ENCODE peak calls at places on chromosome 18, in four cellular contexts. One of them, this sample, is unnamed.

GRCh38 chr18:8799593-8799992 is 94.2 kb downstream of the MTCL1 start:
- DNase-seq in HepG2: no peak
- DNase-seq in GM12878: no peak
- DNase-seq in H1: no peak
- DNase-seq in this sample: no peak

GRCh38 chr18:3667255-3668137 is 217.5 kb downstream of the TGIF1 start:
- DNase-seq in GM12878: no peak
- DNase-seq in HepG2: peak
- DNase-seq in H1: no peak
- DNase-seq in this sample: no peak

GRCh38 chr18:58280159-58280540 is 236.1 kb downstream of the NEDD4L start:
- DNase-seq in H1: no peak
- DNase-seq in GM12878: no peak
- DNase-seq in HepG2: no peak
- DNase-seq in this sample: no peak

GRCh38 chr18:44917184-44917864 is 236.6 kb downstream of the SETBP1 start:
- DNase-seq in HepG2: no peak
- DNase-seq in GM12878: no peak
- DNase-seq in H1: no peak
- DNase-seq in this sample: no peak

GRCh38 chr18:75203456-75204261 is 5.3 kb downstream of the PTGR3 start:
- DNase-seq in H1: no peak
- DNase-seq in GM12878: no peak
- DNase-seq in HepG2: no peak
- DNase-seq in this sample: no peak

GRCh38 chr18:24831091-24831490 is 370.7 kb downstream of the HRH4 start:
- DNase-seq in HepG2: no peak
- DNase-seq in GM12878: no peak
- DNase-seq in H1: no peak
- DNase-seq in this sample: no peak

GRCh38 chr18:72013512-72013911 is 530.6 kb downstream of the CBLN2 start:
- DNase-seq in GM12878: no peak
- DNase-seq in H1: no peak
- DNase-seq in HepG2: no peak
- DNase-seq in this sample: no peak

GRCh38 chr18:495452-495851 is 5.0 kb downstream of the COLEC12 start:
- DNase-seq in HepG2: no peak
- DNase-seq in H1: no peak
- DNase-seq in GM12878: no peak
- DNase-seq in this sample: no peak

GRCh38 chr18:47929681-47930085 is 776 bp downstream of the SMAD2 start:
- DNase-seq in GM12878: no peak
- DNase-seq in H1: no peak
- DNase-seq in HepG2: peak
- DNase-seq in this sample: no peak

GRCh38 chr18:73669299-73669698 is 478.3 kb downstream of the FBXO15 start:
- DNase-seq in H1: no peak
- DNase-seq in HepG2: no peak
- DNase-seq in GM12878: no peak
- DNase-seq in this sample: no peak

GRCh38 chr18:55452123-55452611 is 135.8 kb downstream of the TCF4 start:
- DNase-seq in HepG2: no peak
- DNase-seq in GM12878: no peak
- DNase-seq in H1: no peak
- DNase-seq in this sample: no peak

GRCh38 chr18:2293109-2293839 is 278.0 kb downstream of the METTL4 start:
- DNase-seq in HepG2: no peak
- DNase-seq in H1: no peak
- DNase-seq in GM12878: no peak
- DNase-seq in this sample: no peak

GRCh38 chr18:26088482-26088881 is 1.9 kb downstream of the SS18 start:
- DNase-seq in GM12878: no peak
- DNase-seq in H1: no peak
- DNase-seq in HepG2: no peak
- DNase-seq in this sample: no peak

GRCh38 chr18:68557183-68557582 is 157.7 kb downstream of the TMX3 start:
- DNase-seq in GM12878: no peak
- DNase-seq in HepG2: no peak
- DNase-seq in H1: no peak
- DNase-seq in this sample: no peak

GRCh38 chr18:59129964-59130703 is 9.6 kb upstream of the SEC11C start:
- DNase-seq in GM12878: no peak
- DNase-seq in HepG2: no peak
- DNase-seq in H1: no peak
- DNase-seq in this sample: no peak

GRCh38 chr18:34001376-34001775 is 223.3 kb downstream of the NOL4 start:
- DNase-seq in H1: no peak
- DNase-seq in HepG2: no peak
- DNase-seq in GM12878: no peak
- DNase-seq in this sample: no peak

GRCh38 chr18:10041180-10041579 is 127.4 kb downstream of the VAPA start:
- DNase-seq in HepG2: no peak
- DNase-seq in GM12878: no peak
- DNase-seq in H1: no peak
- DNase-seq in this sample: no peak

GRCh38 chr18:63872586-63872985 is 14.9 kb upstream of the SERPINB2 start:
- DNase-seq in HepG2: no peak
- DNase-seq in GM12878: no peak
- DNase-seq in H1: no peak
- DNase-seq in this sample: no peak

GRCh38 chr18:63138469-63139340 is 180.9 kb downstream of the BCL2 start:
- DNase-seq in GM12878: peak
- DNase-seq in HepG2: no peak
- DNase-seq in H1: peak
- DNase-seq in this sample: peak

GRCh38 chr18:73564073-73564472 is 583.6 kb downstream of the FBXO15 start:
- DNase-seq in GM12878: no peak
- DNase-seq in HepG2: no peak
- DNase-seq in H1: no peak
- DNase-seq in this sample: no peak

GRCh38 chr18:28019425-28020108 is 157.4 kb downstream of the CDH2 start:
- DNase-seq in H1: no peak
- DNase-seq in HepG2: no peak
- DNase-seq in GM12878: no peak
- DNase-seq in this sample: no peak

GRCh38 chr18:28682912-28683311 is 506.0 kb upstream of the CDH2 start:
- DNase-seq in H1: no peak
- DNase-seq in HepG2: no peak
- DNase-seq in GM12878: no peak
- DNase-seq in this sample: no peak

GRCh38 chr18:77014538-77014937 is 118.0 kb downstream of the MBP start:
- DNase-seq in GM12878: no peak
- DNase-seq in H1: no peak
- DNase-seq in HepG2: no peak
- DNase-seq in this sample: no peak

GRCh38 chr18:42706618-42707017 is 408.9 kb downstream of the RIT2 start:
- DNase-seq in H1: no peak
- DNase-seq in GM12878: no peak
- DNase-seq in HepG2: no peak
- DNase-seq in this sample: no peak

GRCh38 chr18:73365018-73365417 is 497.2 kb upstream of the NETO1 start:
- DNase-seq in HepG2: no peak
- DNase-seq in GM12878: no peak
- DNase-seq in H1: no peak
- DNase-seq in this sample: no peak

GRCh38 chr18:76483780-76484179 is 11.3 kb downstream of the ZNF516 start:
- DNase-seq in GM12878: no peak
- DNase-seq in H1: no peak
- DNase-seq in HepG2: no peak
- DNase-seq in this sample: no peak

GRCh38 chr18:24679062-24679461 is 218.6 kb downstream of the HRH4 start:
- DNase-seq in H1: no peak
- DNase-seq in HepG2: no peak
- DNase-seq in GM12878: no peak
- DNase-seq in this sample: no peak

GRCh38 chr18:63079114-63079513 is 240.5 kb downstream of the BCL2 start:
- DNase-seq in HepG2: no peak
- DNase-seq in GM12878: peak
- DNase-seq in H1: no peak
- DNase-seq in this sample: no peak

GRCh38 chr18:52130621-52131020 is 209.4 kb upstream of the DCC start:
- DNase-seq in HepG2: no peak
- DNase-seq in H1: no peak
- DNase-seq in GM12878: no peak
- DNase-seq in this sample: no peak

GRCh38 chr18:23627325-23627724 is 35.4 kb downstream of the ANKRD29 start:
- DNase-seq in HepG2: peak
- DNase-seq in GM12878: no peak
- DNase-seq in H1: no peak
- DNase-seq in this sample: no peak

GRCh38 chr18:36828157-36828629 is 609 bp downstream of the TPGS2 start:
- DNase-seq in H1: no peak
- DNase-seq in GM12878: no peak
- DNase-seq in HepG2: peak
- DNase-seq in this sample: no peak

GRCh38 chr18:23077493-23078256 is 57.6 kb upstream of the CABLES1 start:
- DNase-seq in HepG2: peak
- DNase-seq in H1: no peak
- DNase-seq in GM12878: no peak
- DNase-seq in this sample: no peak

GRCh38 chr18:74083071-74083954 is 64.3 kb downstream of the FBXO15 start:
- DNase-seq in H1: no peak
- DNase-seq in HepG2: no peak
- DNase-seq in GM12878: no peak
- DNase-seq in this sample: no peak

GRCh38 chr18:78737006-78737915 is 242.4 kb upstream of the SALL3 start:
- DNase-seq in H1: no peak
- DNase-seq in HepG2: no peak
- DNase-seq in GM12878: no peak
- DNase-seq in this sample: no peak

GRCh38 chr18:44341759-44342158 is 338.9 kb upstream of the SETBP1 start:
- DNase-seq in HepG2: no peak
- DNase-seq in GM12878: no peak
- DNase-seq in H1: no peak
- DNase-seq in this sample: no peak

GRCh38 chr18:23170137-23170536 is 34.9 kb downstream of the CABLES1 start:
- DNase-seq in GM12878: no peak
- DNase-seq in HepG2: no peak
- DNase-seq in H1: no peak
- DNase-seq in this sample: no peak

GRCh38 chr18:77208969-77209368 is 40.7 kb upstream of the GALR1 start:
- DNase-seq in HepG2: no peak
- DNase-seq in H1: no peak
- DNase-seq in GM12878: peak
- DNase-seq in this sample: no peak

GRCh38 chr18:34342960-34343359 is 118.2 kb upstream of the NOL4 start:
- DNase-seq in GM12878: no peak
- DNase-seq in HepG2: no peak
- DNase-seq in H1: no peak
- DNase-seq in this sample: no peak

GRCh38 chr18:36692909-36693308 is 135.9 kb downstream of the TPGS2 start:
- DNase-seq in H1: no peak
- DNase-seq in GM12878: no peak
- DNase-seq in HepG2: no peak
- DNase-seq in this sample: no peak

GRCh38 chr18:76351961-76352581 is 143.0 kb downstream of the ZNF516 start:
- DNase-seq in H1: no peak
- DNase-seq in GM12878: no peak
- DNase-seq in HepG2: peak
- DNase-seq in this sample: no peak

DNA sequence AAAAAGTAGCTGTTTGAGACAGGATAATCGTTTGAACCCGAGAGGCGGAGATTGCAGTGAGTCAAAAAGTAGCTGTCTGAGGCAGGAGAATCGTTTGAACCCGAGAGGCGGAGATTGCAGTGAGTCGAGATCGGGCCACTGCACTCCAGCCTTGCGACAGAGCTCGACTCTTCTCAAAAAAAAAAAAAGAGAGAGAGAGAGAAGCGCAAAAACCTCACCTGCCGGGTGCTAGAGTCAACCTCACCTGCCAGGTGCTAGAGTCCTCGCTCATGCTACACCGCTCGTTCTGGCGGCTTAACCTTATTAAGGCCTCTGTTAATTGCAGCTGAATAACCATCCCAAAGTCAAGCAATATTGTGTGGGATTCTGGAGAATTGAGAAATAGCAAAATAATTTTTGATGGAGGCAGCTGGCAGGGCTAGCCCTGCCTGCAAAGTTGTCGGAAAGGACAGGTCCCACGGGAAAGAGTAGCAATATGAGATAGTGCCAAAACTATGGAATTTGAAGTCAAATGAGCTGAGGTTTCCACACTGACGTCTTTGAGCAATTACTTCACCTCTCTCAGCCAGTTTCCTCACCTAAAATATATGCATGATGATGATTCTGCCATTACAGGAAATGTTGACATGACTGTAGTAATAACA is 635 bp upstream of the DYM start:
- DNase-seq in HepG2: no peak
- DNase-seq in H1: no peak
- DNase-seq in GM12878: no peak
- DNase-seq in this sample: no peak
- TF ChIP-seq YY1 in HepG2: no peak
- TF ChIP-seq YY1 in H1: no peak
- TF ChIP-seq YY1 in GM12878: no peak
- TF ChIP-seq YY1 in this sample: no peak

GRCh38 chr18:79770826-79771225 is 26.9 kb upstream of the KCNG2 start:
- DNase-seq in H1: no peak
- DNase-seq in GM12878: no peak
- DNase-seq in HepG2: no peak
- DNase-seq in this sample: no peak

GRCh38 chr18:79772108-79772864 is 25.5 kb upstream of the KCNG2 start:
- DNase-seq in H1: no peak
- DNase-seq in GM12878: no peak
- DNase-seq in HepG2: no peak
- DNase-seq in this sample: no peak

GRCh38 chr18:79769698-79770500 is 27.8 kb upstream of the KCNG2 start:
- DNase-seq in HepG2: no peak
- DNase-seq in H1: no peak
- DNase-seq in GM12878: no peak
- DNase-seq in this sample: no peak

GRCh38 chr18:79771446-79772107 is 26.2 kb upstream of the KCNG2 start:
- DNase-seq in GM12878: no peak
- DNase-seq in HepG2: no peak
- DNase-seq in H1: no peak
- DNase-seq in this sample: no peak

GRCh38 chr18:79770501-79770815 is 27.3 kb upstream of the KCNG2 start:
- DNase-seq in HepG2: no peak
- DNase-seq in GM12878: no peak
- DNase-seq in H1: no peak
- DNase-seq in this sample: no peak
- TF ChIP-seq SUZ12 in HepG2: no peak
- TF ChIP-seq SUZ12 in GM12878: no peak
- TF ChIP-seq SUZ12 in H1: no peak
- TF ChIP-seq SUZ12 in this sample: no peak

GRCh38 chr18:11454021-11454420 is 155.4 kb upstream of the SLC35G4 start:
- DNase-seq in GM12878: no peak
- DNase-seq in H1: no peak
- DNase-seq in HepG2: no peak
- DNase-seq in this sample: no peak
- TF ChIP-seq YY1 in GM12878: no peak
- TF ChIP-seq YY1 in H1: no peak
- TF ChIP-seq YY1 in HepG2: no peak
- TF ChIP-seq YY1 in this sample: no peak

GRCh38 chr18:66495844-66496243 is 108.0 kb downstream of the CDH19 start:
- DNase-seq in H1: peak
- DNase-seq in HepG2: peak
- DNase-seq in GM12878: no peak
- DNase-seq in this sample: peak
- TF ChIP-seq SUZ12 in H1: no peak
- TF ChIP-seq SUZ12 in HepG2: no peak
- TF ChIP-seq SUZ12 in GM12878: no peak
- TF ChIP-seq SUZ12 in this sample: no peak

This sample was measured in NT2/D1.